ENCODE peak calls at places on chromosomes 3 and 15, in ten cellular contexts. G, C, K, J, B, I, V, O, X and S are unnamed samples.
A peak's percentile ranks its signal among the peaks of the same experiment; 100 is the strongest.

GRCh38 chr3:82494977-82495489 is 733.6 kb upstream of the GBE1 start:
- DNase-seq in B (no peak), K (no peak), G (no peak), I (no peak), J (no peak), C (no peak), X (no peak), V (no peak), O (no peak), S (no peak)

GRCh38 chr3:14524311-14524711 is 15.8 kb downstream of the GRIP2 start:
- DNase-seq in I (no peak), O (peak; percentile 63), B (peak; percentile 69), C (no peak), J (peak; percentile 74), K (no peak), V (no peak), X (no peak), G (no peak), S (no peak)

GRCh38 chr15:44647036-44647435 is 16.4 kb downstream of the SPG11 start:
- DNase-seq in C (no peak), I (no peak), X (no peak), O (no peak), B (no peak), K (no peak), V (no peak), J (no peak), G (no peak), S (no peak)

GRCh38 chr3:176469694-176470205 is 727.5 kb downstream of the TBL1XR1 start:
- DNase-seq in I (no peak), B (no peak), K (no peak), J (no peak), G (peak; percentile 29), C (no peak), O (no peak), X (no peak), V (no peak), S (no peak)

GRCh38 chr3:180340395-180340794 is 261.6 kb upstream of the TTC14 start:
- DNase-seq in J (no peak), V (no peak), K (no peak), I (no peak), G (no peak), O (no peak), B (no peak), C (no peak), X (no peak), S (no peak)

GRCh38 chr3:129121016-129121791 is 400 bp downstream of the RAB43 start:
- DNase-seq in I (peak; percentile 29), X (peak; percentile 29), J (no peak), C (no peak), O (no peak), B (peak; percentile 86), K (no peak), G (no peak), V (no peak), S (peak; percentile 51)

GRCh38 chr15:58472821-58473581 is 41.2 kb downstream of the LIPC start:
- DNase-seq in I (no peak), K (no peak), B (no peak), G (no peak), O (no peak), C (no peak), V (peak; percentile 44), X (no peak), J (no peak), S (peak; percentile 7)

GRCh38 chr15:33022629-33023028 is 171.9 kb downstream of the FMN1 start:
- DNase-seq in C (no peak), B (no peak), G (no peak), K (no peak), O (no peak), I (peak; percentile 31), J (peak; percentile 83), X (peak; percentile 37), V (peak; percentile 30), S (no peak)

GRCh38 chr3:24410861-24411260 is 83.8 kb downstream of the THRB start:
- DNase-seq in K (no peak), X (no peak), G (no peak), B (no peak), C (no peak), I (no peak), J (no peak), V (no peak), O (no peak), S (no peak)

GRCh38 chr15:80155001-80155377 is 2.2 kb downstream of the FAH start:
- DNase-seq in K (no peak), G (no peak), X (no peak), I (no peak), O (no peak), V (peak; percentile 61), C (no peak), B (no peak), J (no peak), S (no peak)

GRCh38 chr3:69201658-69202057 is 79.3 kb upstream of the LMOD3 start:
- DNase-seq in K (no peak), B (no peak), C (no peak), O (no peak), G (no peak), X (peak; percentile 75), J (no peak), I (no peak), V (no peak), S (no peak)

DNA sequence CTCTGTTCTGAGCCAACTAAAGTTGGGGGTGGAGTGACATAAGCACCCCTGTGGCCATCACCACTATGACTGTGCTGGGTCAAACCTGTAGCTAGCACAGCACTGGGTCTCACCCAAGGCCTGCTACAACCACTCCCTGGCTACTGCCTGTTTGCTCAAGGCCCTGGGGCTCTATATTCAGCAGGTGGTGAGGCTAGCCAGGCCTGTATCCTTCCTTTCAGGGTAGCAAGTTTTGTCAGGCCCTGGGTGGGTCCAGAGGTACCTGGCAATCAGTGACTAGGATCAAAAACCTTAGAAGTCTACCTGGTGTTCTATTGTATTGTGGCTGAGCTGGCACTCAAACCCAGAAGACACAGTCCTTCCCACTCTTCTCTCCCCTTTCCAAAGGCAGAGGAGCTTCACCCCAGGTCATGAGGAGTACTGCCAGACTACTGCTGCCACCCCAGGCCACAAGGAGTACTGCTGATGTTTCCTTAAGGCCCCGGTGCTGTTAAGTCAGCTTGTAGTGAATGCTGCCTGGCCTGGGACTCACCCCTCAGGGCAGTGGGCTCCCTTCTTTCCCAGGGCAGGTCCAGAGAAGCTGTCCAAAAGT is 170.8 kb downstream of the IGSF11 start:
- DNase-seq in J (no peak), O (no peak), I (no peak), C (peak; percentile 27), X (no peak), G (peak; percentile 24), V (no peak), B (no peak), K (no peak), S (no peak)
- TF ChIP-seq CTCF in J (no peak), O (no peak), I (no peak), C (peak; percentile 65), X (no peak), G (peak; percentile 66), V (no peak), B (no peak), K (peak; percentile 45), S (no peak)

GRCh38 chr15:40298216-40298935 is 9.4 kb downstream of the PLCB2 start:
- DNase-seq in G (no peak), X (no peak), O (peak; percentile 52), I (no peak), J (no peak), B (no peak), V (no peak), K (no peak), C (no peak), S (no peak)
- H3K27me3 ChIP-seq in G (no peaks in the 10 kb centered on the region), X (no peaks in the 10 kb centered on the region), O (no peaks in the 10 kb centered on the region), I (no peaks in the 10 kb centered on the region), J (peaks cover 11% of the 10 kb centered on the region), B (no peaks in the 10 kb centered on the region), V (no peaks in the 10 kb centered on the region), K (no peaks in the 10 kb centered on the region), C (no peaks in the 10 kb centered on the region), S (no peaks in the 10 kb centered on the region)

GRCh38 chr3:187739125-187739560 is 6.1 kb downstream of the BCL6 start:
- DNase-seq in V (no peak), B (peak; percentile 84), K (no peak), O (peak; percentile 89), C (no peak), X (peak; percentile 56), G (no peak), I (peak; percentile 65), J (peak; percentile 53), S (peak; percentile 19)
- H3K27ac ChIP-seq in V (no peak overlapping the region), B (peak overlapping the region; percentile 99), K (peak overlapping the region; percentile 79), O (peak overlapping the region; percentile 98), C (no peak overlapping the region), X (peak overlapping the region; percentile 97), G (peak overlapping the region; percentile 36), I (peak overlapping the region; percentile 100), J (peak overlapping the region; percentile 99), S (no peak overlapping the region)

GRCh38 chr15:46166750-46167149 is 531.9 kb downstream of the SQOR start:
- DNase-seq in X (no peak), I (no peak), J (no peak), O (no peak), V (no peak), B (no peak), G (no peak), C (no peak), K (no peak), S (no peak)
- TF ChIP-seq CTCF in X (no peak), I (no peak), J (no peak), O (no peak), V (no peak), B (no peak), G (no peak), C (no peak), K (no peak), S (no peak)

GRCh38 chr3:181717505-181717904 is 5.8 kb downstream of the SOX2 start:
- DNase-seq in C (no peak), O (no peak), X (no peak), I (no peak), V (no peak), K (no peak), J (no peak), B (no peak), G (no peak), S (no peak)

GRCh38 chr3:181716916-181717315 is 5.2 kb downstream of the SOX2 start:
- DNase-seq in X (no peak), J (no peak), G (no peak), I (no peak), C (no peak), V (no peak), B (no peak), K (no peak), O (no peak), S (no peak)

GRCh38 chr3:181720281-181720680 is 8.6 kb downstream of the SOX2 start:
- DNase-seq in K (no peak), G (no peak), I (no peak), X (no peak), B (peak; percentile 49), J (no peak), V (no peak), O (no peak), C (no peak), S (no peak)

GRCh38 chr3:181719298-181719859 is 7.7 kb downstream of the SOX2 start:
- DNase-seq in O (no peak), V (no peak), K (no peak), B (peak; percentile 73), C (no peak), J (no peak), G (no peak), X (no peak), I (no peak), S (no peak)

DNA sequence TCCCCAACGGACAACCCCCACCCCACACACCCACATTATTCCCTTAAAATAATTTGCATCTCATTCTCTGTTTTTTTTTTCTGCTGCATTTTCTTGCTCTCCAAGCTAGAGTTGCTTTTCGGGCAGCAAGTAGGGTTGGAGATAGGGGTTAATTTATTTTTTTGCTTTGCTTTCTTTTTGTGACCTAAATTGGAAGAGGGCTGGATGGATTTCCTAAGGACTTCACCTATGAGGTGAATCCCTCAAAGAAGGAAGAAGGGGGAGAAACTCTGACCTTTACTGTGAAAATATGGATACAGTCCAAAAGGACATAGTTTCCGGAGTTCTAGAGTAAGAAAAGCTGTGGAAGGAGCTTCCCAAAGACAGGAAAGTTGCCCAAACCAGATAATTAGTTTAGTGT is 6.7 kb downstream of the SOX2 start:
- DNase-seq in I (no peak), V (no peak), B (no peak), O (no peak), X (no peak), K (no peak), C (no peak), J (no peak), G (no peak), S (no peak)
- H3K27me3 ChIP-seq in I (peaks cover 95% of the 10 kb centered on the region), V (peaks cover 100% of the 10 kb centered on the region), B (peaks cover 100% of the 10 kb centered on the region), O (peaks cover 83% of the 10 kb centered on the region), X (peaks cover 87% of the 10 kb centered on the region), K (peaks cover 37% of the 10 kb centered on the region), C (peaks cover 99% of the 10 kb centered on the region), J (peaks cover 100% of the 10 kb centered on the region), G (peaks cover 3% of the 10 kb centered on the region), S (peaks cover 98% of the 10 kb centered on the region)